ENCODE peak calls at places on chromosomes 1 and 21, in seven cellular contexts. One of them, this sample, is unnamed. For H3K9me3 and H3K4me1, the result is how much of the 10 kb centered on the place peaks cover.

GRCh38 chr1:29519733-29520132 is 283.4 kb downstream of the PTPRU start:
- DNase-seq in heart left ventricle: no peak
- DNase-seq in fibroblast of lung: no peak
- DNase-seq in pancreas: no peak
- DNase-seq in left ventricle myocardium inferior: no peak
- DNase-seq in H9: peak
- DNase-seq in esophagus squamous epithelium: no peak
- DNase-seq in this sample: peak

GRCh38 chr1:179177182-179177581 is 52.3 kb downstream of the ABL2 start:
- DNase-seq in heart left ventricle: peak
- DNase-seq in fibroblast of lung: peak
- DNase-seq in pancreas: no peak
- DNase-seq in left ventricle myocardium inferior: no peak
- DNase-seq in esophagus squamous epithelium: no peak
- DNase-seq in H9: no peak
- DNase-seq in this sample: no peak

GRCh38 chr21:35525443-35525842 is 476.3 kb upstream of the RUNX1 start:
- DNase-seq in left ventricle myocardium inferior: no peak
- DNase-seq in heart left ventricle: no peak
- DNase-seq in pancreas: no peak
- DNase-seq in fibroblast of lung: no peak
- DNase-seq in esophagus squamous epithelium: no peak
- DNase-seq in H9: no peak
- DNase-seq in this sample: no peak

GRCh38 chr1:205988585-205988995 is 14.6 kb downstream of the RAB7B start:
- DNase-seq in left ventricle myocardium inferior: no peak
- DNase-seq in heart left ventricle: no peak
- DNase-seq in pancreas: no peak
- DNase-seq in esophagus squamous epithelium: no peak
- DNase-seq in fibroblast of lung: no peak
- DNase-seq in H9: no peak
- DNase-seq in this sample: no peak

GRCh38 chr1:97680894-97681293 is 239.9 kb downstream of the DPYD start:
- DNase-seq in H9: no peak
- DNase-seq in fibroblast of lung: no peak
- DNase-seq in left ventricle myocardium inferior: no peak
- DNase-seq in esophagus squamous epithelium: no peak
- DNase-seq in heart left ventricle: no peak
- DNase-seq in pancreas: no peak
- DNase-seq in this sample: no peak

GRCh38 chr1:244968431-244968830 is 104.1 kb upstream of the HNRNPU start:
- DNase-seq in heart left ventricle: peak
- DNase-seq in pancreas: no peak
- DNase-seq in left ventricle myocardium inferior: peak
- DNase-seq in esophagus squamous epithelium: no peak
- DNase-seq in H9: peak
- DNase-seq in fibroblast of lung: no peak
- DNase-seq in this sample: no peak

GRCh38 chr1:165543651-165544452 is at the start of gene LRRC52:
- DNase-seq in esophagus squamous epithelium: no peak
- DNase-seq in heart left ventricle: peak
- DNase-seq in pancreas: peak
- DNase-seq in fibroblast of lung: no peak
- DNase-seq in left ventricle myocardium inferior: peak
- DNase-seq in H9: peak
- DNase-seq in this sample: peak

GRCh38 chr1:155909894-155910293 is 1.3 kb downstream of the RIT1 start:
- DNase-seq in heart left ventricle: no peak
- DNase-seq in pancreas: no peak
- DNase-seq in fibroblast of lung: peak
- DNase-seq in H9: no peak
- DNase-seq in left ventricle myocardium inferior: no peak
- DNase-seq in esophagus squamous epithelium: no peak
- DNase-seq in this sample: no peak

GRCh38 chr1:181513786-181514297 is 30.5 kb downstream of the CACNA1E start:
- DNase-seq in fibroblast of lung: no peak
- DNase-seq in H9: no peak
- DNase-seq in pancreas: no peak
- DNase-seq in esophagus squamous epithelium: no peak
- DNase-seq in heart left ventricle: no peak
- DNase-seq in left ventricle myocardium inferior: no peak
- DNase-seq in this sample: no peak

GRCh38 chr1:245156041-245156735 is 1.4 kb downstream of the KIF26B start:
- DNase-seq in H9: peak
- DNase-seq in esophagus squamous epithelium: no peak
- DNase-seq in pancreas: peak
- DNase-seq in heart left ventricle: peak
- DNase-seq in left ventricle myocardium inferior: peak
- DNase-seq in fibroblast of lung: peak
- DNase-seq in this sample: peak

GRCh38 chr1:55321947-55322346 is 106.8 kb upstream of the USP24 start:
- DNase-seq in left ventricle myocardium inferior: no peak
- DNase-seq in fibroblast of lung: peak
- DNase-seq in pancreas: no peak
- DNase-seq in H9: no peak
- DNase-seq in esophagus squamous epithelium: no peak
- DNase-seq in heart left ventricle: no peak
- DNase-seq in this sample: no peak

GRCh38 chr1:195466639-195467038 is 1141.6 kb downstream of the KCNT2 start:
- DNase-seq in heart left ventricle: no peak
- DNase-seq in left ventricle myocardium inferior: no peak
- DNase-seq in fibroblast of lung: peak
- DNase-seq in esophagus squamous epithelium: no peak
- DNase-seq in pancreas: no peak
- DNase-seq in H9: no peak
- DNase-seq in this sample: no peak

GRCh38 chr1:238558156-238558555 is 667.4 kb upstream of the ZP4 start:
- DNase-seq in esophagus squamous epithelium: no peak
- DNase-seq in H9: no peak
- DNase-seq in heart left ventricle: no peak
- DNase-seq in left ventricle myocardium inferior: no peak
- DNase-seq in pancreas: no peak
- DNase-seq in fibroblast of lung: peak
- DNase-seq in this sample: no peak

GRCh38 chr1:89149976-89150375 is 24.1 kb upstream of the GBP2 start:
- DNase-seq in pancreas: no peak
- DNase-seq in H9: no peak
- DNase-seq in left ventricle myocardium inferior: no peak
- DNase-seq in fibroblast of lung: no peak
- DNase-seq in esophagus squamous epithelium: no peak
- DNase-seq in heart left ventricle: no peak
- DNase-seq in this sample: no peak

GRCh38 chr1:114094303-114094663 is 59.4 kb downstream of the SYT6 start:
- DNase-seq in pancreas: no peak
- DNase-seq in esophagus squamous epithelium: no peak
- DNase-seq in left ventricle myocardium inferior: no peak
- DNase-seq in heart left ventricle: no peak
- DNase-seq in fibroblast of lung: peak
- DNase-seq in H9: no peak
- DNase-seq in this sample: no peak

GRCh38 chr21:14215971-14216621 is at the start of gene RBM11:
- DNase-seq in esophagus squamous epithelium: peak
- DNase-seq in H9: peak
- DNase-seq in left ventricle myocardium inferior: peak
- DNase-seq in fibroblast of lung: peak
- DNase-seq in pancreas: peak
- DNase-seq in heart left ventricle: peak
- DNase-seq in this sample: peak

GRCh38 chr1:31762726-31763670 is 1.1 kb downstream of the ADGRB2 start:
- DNase-seq in heart left ventricle: peak
- DNase-seq in H9: peak
- DNase-seq in esophagus squamous epithelium: no peak
- DNase-seq in pancreas: peak
- DNase-seq in left ventricle myocardium inferior: peak
- DNase-seq in fibroblast of lung: peak
- DNase-seq in this sample: peak

GRCh38 chr1:30362603-30362990 is 360.8 kb downstream of the MATN1 start:
- DNase-seq in fibroblast of lung: no peak
- DNase-seq in esophagus squamous epithelium: no peak
- DNase-seq in left ventricle myocardium inferior: no peak
- DNase-seq in pancreas: no peak
- DNase-seq in H9: peak
- DNase-seq in heart left ventricle: no peak
- DNase-seq in this sample: no peak

DNA sequence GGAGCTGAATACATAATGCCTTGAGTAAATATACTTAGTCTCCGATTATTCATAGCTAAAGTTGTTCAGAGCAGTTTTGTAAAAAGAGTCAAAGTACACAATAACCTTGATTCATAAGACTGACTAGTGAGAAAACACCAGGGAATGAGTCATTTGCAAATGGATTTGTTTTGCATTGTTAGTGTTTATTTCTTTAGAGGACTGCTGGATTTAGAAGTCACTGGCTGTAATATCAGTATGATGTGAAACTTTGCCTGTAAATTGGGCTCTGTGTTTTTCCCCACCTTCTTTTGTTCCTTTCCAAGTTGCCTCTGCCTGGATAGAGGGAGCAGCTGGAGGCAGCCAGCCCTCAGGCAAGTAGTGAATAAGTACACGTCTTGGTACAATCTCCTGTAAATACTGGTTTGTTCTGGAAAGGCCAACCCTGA is 474.7 kb downstream of the NUF2 start:
- DNase-seq in H9: no peak
- DNase-seq in fibroblast of lung: peak
- DNase-seq in heart left ventricle: no peak
- DNase-seq in pancreas: no peak
- DNase-seq in left ventricle myocardium inferior: no peak
- DNase-seq in esophagus squamous epithelium: no peak
- DNase-seq in this sample: no peak
- H3K9me3 ChIP-seq in H9: under half
- H3K9me3 ChIP-seq in fibroblast of lung: under half
- H3K9me3 ChIP-seq in heart left ventricle: under half
- H3K9me3 ChIP-seq in pancreas: under half
- H3K9me3 ChIP-seq in left ventricle myocardium inferior: under half
- H3K9me3 ChIP-seq in esophagus squamous epithelium: under half
- H3K9me3 ChIP-seq in this sample: under half

GRCh38 chr1:198657550-198658064 is 18.8 kb downstream of the PTPRC start:
- DNase-seq in left ventricle myocardium inferior: no peak
- DNase-seq in esophagus squamous epithelium: no peak
- DNase-seq in pancreas: no peak
- DNase-seq in H9: no peak
- DNase-seq in heart left ventricle: no peak
- DNase-seq in fibroblast of lung: peak
- DNase-seq in this sample: no peak
- H3K4me1 ChIP-seq in left ventricle myocardium inferior: under half
- H3K4me1 ChIP-seq in esophagus squamous epithelium: under half
- H3K4me1 ChIP-seq in pancreas: under half
- H3K4me1 ChIP-seq in H9: under half
- H3K4me1 ChIP-seq in heart left ventricle: under half
- H3K4me1 ChIP-seq in fibroblast of lung: under half
- H3K4me1 ChIP-seq in this sample: under half

GRCh38 chr1:3014443-3015268 is 6.6 kb upstream of the ACTRT2 start:
- DNase-seq in esophagus squamous epithelium: no peak
- DNase-seq in pancreas: no peak
- DNase-seq in left ventricle myocardium inferior: peak
- DNase-seq in H9: no peak
- DNase-seq in fibroblast of lung: no peak
- DNase-seq in heart left ventricle: no peak
- DNase-seq in this sample: peak

GRCh38 chr1:3015744-3016143 is 5.5 kb upstream of the ACTRT2 start:
- DNase-seq in esophagus squamous epithelium: no peak
- DNase-seq in H9: no peak
- DNase-seq in left ventricle myocardium inferior: peak
- DNase-seq in pancreas: no peak
- DNase-seq in fibroblast of lung: no peak
- DNase-seq in heart left ventricle: no peak
- DNase-seq in this sample: peak

GRCh38 chr1:3014041-3014440 is 7.2 kb upstream of the ACTRT2 start:
- DNase-seq in heart left ventricle: no peak
- DNase-seq in left ventricle myocardium inferior: peak
- DNase-seq in fibroblast of lung: no peak
- DNase-seq in pancreas: no peak
- DNase-seq in esophagus squamous epithelium: no peak
- DNase-seq in H9: no peak
- DNase-seq in this sample: peak

GRCh38 chr1:3016641-3017439 is 4.4 kb upstream of the ACTRT2 start:
- DNase-seq in H9: no peak
- DNase-seq in pancreas: no peak
- DNase-seq in esophagus squamous epithelium: no peak
- DNase-seq in left ventricle myocardium inferior: peak
- DNase-seq in heart left ventricle: peak
- DNase-seq in fibroblast of lung: no peak
- DNase-seq in this sample: peak

GRCh38 chr1:3015269-3015635 is 6.0 kb upstream of the ACTRT2 start:
- DNase-seq in pancreas: no peak
- DNase-seq in left ventricle myocardium inferior: peak
- DNase-seq in heart left ventricle: no peak
- DNase-seq in esophagus squamous epithelium: no peak
- DNase-seq in H9: no peak
- DNase-seq in fibroblast of lung: no peak
- DNase-seq in this sample: peak
- H3K9me3 ChIP-seq in pancreas: under half
- H3K9me3 ChIP-seq in left ventricle myocardium inferior: under half
- H3K9me3 ChIP-seq in heart left ventricle: under half
- H3K9me3 ChIP-seq in esophagus squamous epithelium: under half
- H3K9me3 ChIP-seq in H9: under half
- H3K9me3 ChIP-seq in fibroblast of lung: under half
- H3K9me3 ChIP-seq in this sample: under half

GRCh38 chr1:170071378-170071777 is 3.1 kb downstream of the KIFAP3 start:
- DNase-seq in fibroblast of lung: no peak
- DNase-seq in esophagus squamous epithelium: no peak
- DNase-seq in H9: no peak
- DNase-seq in pancreas: no peak
- DNase-seq in heart left ventricle: no peak
- DNase-seq in left ventricle myocardium inferior: no peak
- DNase-seq in this sample: no peak

GRCh38 chr1:170067253-170067819 is 7.2 kb downstream of the KIFAP3 start:
- DNase-seq in heart left ventricle: no peak
- DNase-seq in left ventricle myocardium inferior: no peak
- DNase-seq in pancreas: no peak
- DNase-seq in esophagus squamous epithelium: no peak
- DNase-seq in H9: no peak
- DNase-seq in fibroblast of lung: no peak
- DNase-seq in this sample: no peak

GRCh38 chr1:170073893-170074249 is 624 bp downstream of the KIFAP3 start:
- DNase-seq in pancreas: no peak
- DNase-seq in heart left ventricle: no peak
- DNase-seq in esophagus squamous epithelium: no peak
- DNase-seq in H9: no peak
- DNase-seq in fibroblast of lung: no peak
- DNase-seq in left ventricle myocardium inferior: no peak
- DNase-seq in this sample: no peak

GRCh38 chr1:170074250-170075157 is at the start of gene KIFAP3:
- DNase-seq in heart left ventricle: peak
- DNase-seq in left ventricle myocardium inferior: peak
- DNase-seq in fibroblast of lung: peak
- DNase-seq in pancreas: peak
- DNase-seq in esophagus squamous epithelium: peak
- DNase-seq in H9: peak
- DNase-seq in this sample: peak

DNA sequence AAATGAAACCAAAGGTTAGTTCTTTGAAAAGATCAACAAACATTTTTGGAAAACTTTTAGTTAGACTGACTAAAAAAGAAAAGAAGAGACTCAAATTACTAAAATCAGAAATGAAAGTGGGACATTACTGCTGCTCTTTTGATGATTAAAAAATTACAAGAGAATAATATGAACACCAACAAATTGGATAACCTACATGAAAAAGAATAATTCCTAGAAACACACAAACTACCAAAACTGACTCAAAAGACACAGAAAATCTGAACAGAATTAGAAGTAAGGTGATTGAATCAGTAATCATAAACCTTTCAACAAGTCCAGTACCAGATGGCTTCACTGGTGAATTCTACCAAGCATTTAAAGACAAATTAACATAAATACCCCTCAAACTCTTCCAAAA is 5.6 kb downstream of the KIFAP3 start:
- DNase-seq in fibroblast of lung: no peak
- DNase-seq in pancreas: no peak
- DNase-seq in heart left ventricle: no peak
- DNase-seq in left ventricle myocardium inferior: no peak
- DNase-seq in H9: no peak
- DNase-seq in esophagus squamous epithelium: no peak
- DNase-seq in this sample: no peak
- H3K4me1 ChIP-seq in fibroblast of lung: under half
- H3K4me1 ChIP-seq in pancreas: under half
- H3K4me1 ChIP-seq in heart left ventricle: under half
- H3K4me1 ChIP-seq in left ventricle myocardium inferior: under half
- H3K4me1 ChIP-seq in H9: under half
- H3K4me1 ChIP-seq in esophagus squamous epithelium: under half
- H3K4me1 ChIP-seq in this sample: under half